ENCODE peak calls at places on chromosomes 2 and 18, in ten cellular contexts. One of them, this sample, is unnamed. For H3K4me1, the result is how much of the 10 kb centered on the place peaks cover.

GRCh38 chr2:234879671-234880455 is 72.0 kb upstream of the SH3BP4 start:
- DNase-seq in naive thymus-derived CD4-positive, alpha-beta T cell: no peak
- DNase-seq in effector memory CD4-positive, alpha-beta T cell: no peak
- DNase-seq in heart right ventricle: no peak
- DNase-seq in pancreas: no peak
- DNase-seq in adipocyte: peak
- DNase-seq in H9: peak
- DNase-seq in OCI-LY7: no peak
- DNase-seq in fibroblast of lung: peak
- DNase-seq in suprapubic skin: no peak
- DNase-seq in this sample: no peak

GRCh38 chr2:29420999-29421856 is 306.0 kb downstream of the CLIP4 start:
- DNase-seq in adipocyte: peak
- DNase-seq in pancreas: no peak
- DNase-seq in H9: no peak
- DNase-seq in heart right ventricle: no peak
- DNase-seq in effector memory CD4-positive, alpha-beta T cell: no peak
- DNase-seq in naive thymus-derived CD4-positive, alpha-beta T cell: no peak
- DNase-seq in OCI-LY7: no peak
- DNase-seq in suprapubic skin: no peak
- DNase-seq in fibroblast of lung: peak
- DNase-seq in this sample: no peak

GRCh38 chr2:120453635-120453998 is 107.7 kb downstream of the INHBB start:
- DNase-seq in H9: no peak
- DNase-seq in heart right ventricle: no peak
- DNase-seq in naive thymus-derived CD4-positive, alpha-beta T cell: no peak
- DNase-seq in effector memory CD4-positive, alpha-beta T cell: no peak
- DNase-seq in adipocyte: no peak
- DNase-seq in fibroblast of lung: no peak
- DNase-seq in OCI-LY7: no peak
- DNase-seq in suprapubic skin: no peak
- DNase-seq in pancreas: peak
- DNase-seq in this sample: no peak

GRCh38 chr2:28761420-28761819 is 9.8 kb downstream of the PPP1CB start:
- DNase-seq in effector memory CD4-positive, alpha-beta T cell: no peak
- DNase-seq in adipocyte: no peak
- DNase-seq in suprapubic skin: no peak
- DNase-seq in naive thymus-derived CD4-positive, alpha-beta T cell: no peak
- DNase-seq in fibroblast of lung: no peak
- DNase-seq in heart right ventricle: no peak
- DNase-seq in H9: no peak
- DNase-seq in pancreas: no peak
- DNase-seq in OCI-LY7: no peak
- DNase-seq in this sample: no peak

GRCh38 chr18:58310517-58310916 is 266.5 kb downstream of the NEDD4L start:
- DNase-seq in heart right ventricle: peak
- DNase-seq in naive thymus-derived CD4-positive, alpha-beta T cell: peak
- DNase-seq in suprapubic skin: no peak
- DNase-seq in adipocyte: no peak
- DNase-seq in H9: no peak
- DNase-seq in OCI-LY7: no peak
- DNase-seq in fibroblast of lung: no peak
- DNase-seq in pancreas: peak
- DNase-seq in effector memory CD4-positive, alpha-beta T cell: peak
- DNase-seq in this sample: peak

GRCh38 chr2:15028406-15028805 is 395.9 kb downstream of the LRATD1 start:
- DNase-seq in pancreas: no peak
- DNase-seq in naive thymus-derived CD4-positive, alpha-beta T cell: no peak
- DNase-seq in H9: no peak
- DNase-seq in heart right ventricle: no peak
- DNase-seq in adipocyte: peak
- DNase-seq in OCI-LY7: no peak
- DNase-seq in fibroblast of lung: peak
- DNase-seq in suprapubic skin: no peak
- DNase-seq in effector memory CD4-positive, alpha-beta T cell: no peak
- DNase-seq in this sample: no peak

GRCh38 chr2:23803275-23803964 is 123.5 kb downstream of the ATAD2B start:
- DNase-seq in adipocyte: peak
- DNase-seq in suprapubic skin: no peak
- DNase-seq in H9: no peak
- DNase-seq in naive thymus-derived CD4-positive, alpha-beta T cell: no peak
- DNase-seq in heart right ventricle: no peak
- DNase-seq in fibroblast of lung: peak
- DNase-seq in OCI-LY7: no peak
- DNase-seq in pancreas: no peak
- DNase-seq in effector memory CD4-positive, alpha-beta T cell: no peak
- DNase-seq in this sample: no peak

GRCh38 chr2:6919912-6920905 is 3.0 kb downstream of the RNF144A start:
- DNase-seq in OCI-LY7: no peak
- DNase-seq in heart right ventricle: no peak
- DNase-seq in H9: no peak
- DNase-seq in suprapubic skin: peak
- DNase-seq in naive thymus-derived CD4-positive, alpha-beta T cell: no peak
- DNase-seq in adipocyte: no peak
- DNase-seq in fibroblast of lung: no peak
- DNase-seq in effector memory CD4-positive, alpha-beta T cell: no peak
- DNase-seq in pancreas: no peak
- DNase-seq in this sample: no peak

GRCh38 chr2:64860321-64860751 is 128.9 kb upstream of the SLC1A4 start:
- DNase-seq in suprapubic skin: no peak
- DNase-seq in fibroblast of lung: no peak
- DNase-seq in H9: no peak
- DNase-seq in heart right ventricle: no peak
- DNase-seq in pancreas: no peak
- DNase-seq in adipocyte: no peak
- DNase-seq in effector memory CD4-positive, alpha-beta T cell: no peak
- DNase-seq in OCI-LY7: peak
- DNase-seq in naive thymus-derived CD4-positive, alpha-beta T cell: no peak
- DNase-seq in this sample: peak

GRCh38 chr18:36303203-36303844 is 5.8 kb downstream of the FHOD3 start:
- DNase-seq in fibroblast of lung: no peak
- DNase-seq in adipocyte: no peak
- DNase-seq in suprapubic skin: no peak
- DNase-seq in naive thymus-derived CD4-positive, alpha-beta T cell: no peak
- DNase-seq in OCI-LY7: no peak
- DNase-seq in pancreas: no peak
- DNase-seq in H9: no peak
- DNase-seq in heart right ventricle: no peak
- DNase-seq in effector memory CD4-positive, alpha-beta T cell: no peak
- DNase-seq in this sample: no peak

GRCh38 chr18:55268146-55268545 is 308.9 kb upstream of the CCDC68 start:
- DNase-seq in heart right ventricle: no peak
- DNase-seq in adipocyte: no peak
- DNase-seq in naive thymus-derived CD4-positive, alpha-beta T cell: no peak
- DNase-seq in pancreas: no peak
- DNase-seq in effector memory CD4-positive, alpha-beta T cell: no peak
- DNase-seq in fibroblast of lung: no peak
- DNase-seq in suprapubic skin: no peak
- DNase-seq in H9: no peak
- DNase-seq in OCI-LY7: peak
- DNase-seq in this sample: no peak

GRCh38 chr2:54321062-54321461 is 65.0 kb upstream of the TSPYL6 start:
- DNase-seq in suprapubic skin: no peak
- DNase-seq in adipocyte: no peak
- DNase-seq in fibroblast of lung: peak
- DNase-seq in pancreas: no peak
- DNase-seq in OCI-LY7: no peak
- DNase-seq in heart right ventricle: no peak
- DNase-seq in H9: no peak
- DNase-seq in naive thymus-derived CD4-positive, alpha-beta T cell: no peak
- DNase-seq in effector memory CD4-positive, alpha-beta T cell: no peak
- DNase-seq in this sample: no peak

GRCh38 chr2:71950256-71951066 is 197.2 kb downstream of the CYP26B1 start:
- DNase-seq in suprapubic skin: no peak
- DNase-seq in effector memory CD4-positive, alpha-beta T cell: no peak
- DNase-seq in heart right ventricle: peak
- DNase-seq in pancreas: no peak
- DNase-seq in adipocyte: no peak
- DNase-seq in OCI-LY7: no peak
- DNase-seq in fibroblast of lung: no peak
- DNase-seq in H9: peak
- DNase-seq in naive thymus-derived CD4-positive, alpha-beta T cell: no peak
- DNase-seq in this sample: no peak

GRCh38 chr2:37730037-37730813 is 58.8 kb upstream of the CDC42EP3 start:
- DNase-seq in adipocyte: no peak
- DNase-seq in effector memory CD4-positive, alpha-beta T cell: no peak
- DNase-seq in naive thymus-derived CD4-positive, alpha-beta T cell: no peak
- DNase-seq in OCI-LY7: no peak
- DNase-seq in heart right ventricle: no peak
- DNase-seq in pancreas: no peak
- DNase-seq in fibroblast of lung: no peak
- DNase-seq in suprapubic skin: no peak
- DNase-seq in H9: no peak
- DNase-seq in this sample: no peak

GRCh38 chr2:39696072-39696471 is 30.4 kb downstream of the TMEM178A start:
- DNase-seq in heart right ventricle: no peak
- DNase-seq in OCI-LY7: no peak
- DNase-seq in fibroblast of lung: peak
- DNase-seq in adipocyte: peak
- DNase-seq in suprapubic skin: no peak
- DNase-seq in H9: no peak
- DNase-seq in effector memory CD4-positive, alpha-beta T cell: no peak
- DNase-seq in naive thymus-derived CD4-positive, alpha-beta T cell: no peak
- DNase-seq in pancreas: no peak
- DNase-seq in this sample: no peak
- H3K4me1 ChIP-seq in heart right ventricle: under half
- H3K4me1 ChIP-seq in OCI-LY7: under half
- H3K4me1 ChIP-seq in fibroblast of lung: under half
- H3K4me1 ChIP-seq in adipocyte: under half
- H3K4me1 ChIP-seq in suprapubic skin: under half
- H3K4me1 ChIP-seq in H9: under half
- H3K4me1 ChIP-seq in effector memory CD4-positive, alpha-beta T cell: under half
- H3K4me1 ChIP-seq in naive thymus-derived CD4-positive, alpha-beta T cell: under half
- H3K4me1 ChIP-seq in pancreas: under half
- H3K4me1 ChIP-seq in this sample: under half

GRCh38 chr18:57002627-57003026 is 144.3 kb upstream of the BOD1L2 start:
- DNase-seq in OCI-LY7: no peak
- DNase-seq in adipocyte: no peak
- DNase-seq in pancreas: no peak
- DNase-seq in naive thymus-derived CD4-positive, alpha-beta T cell: no peak
- DNase-seq in suprapubic skin: no peak
- DNase-seq in fibroblast of lung: no peak
- DNase-seq in H9: no peak
- DNase-seq in heart right ventricle: no peak
- DNase-seq in effector memory CD4-positive, alpha-beta T cell: no peak
- DNase-seq in this sample: no peak
- H3K4me1 ChIP-seq in OCI-LY7: under half
- H3K4me1 ChIP-seq in adipocyte: under half
- H3K4me1 ChIP-seq in pancreas: under half
- H3K4me1 ChIP-seq in naive thymus-derived CD4-positive, alpha-beta T cell: under half
- H3K4me1 ChIP-seq in suprapubic skin: under half
- H3K4me1 ChIP-seq in fibroblast of lung: under half
- H3K4me1 ChIP-seq in H9: under half
- H3K4me1 ChIP-seq in heart right ventricle: under half
- H3K4me1 ChIP-seq in effector memory CD4-positive, alpha-beta T cell: under half
- H3K4me1 ChIP-seq in this sample: under half

GRCh38 chr2:187544371-187545080 is 9.7 kb downstream of the TFPI start:
- DNase-seq in adipocyte: no peak
- DNase-seq in H9: no peak
- DNase-seq in naive thymus-derived CD4-positive, alpha-beta T cell: no peak
- DNase-seq in heart right ventricle: no peak
- DNase-seq in effector memory CD4-positive, alpha-beta T cell: no peak
- DNase-seq in pancreas: no peak
- DNase-seq in suprapubic skin: no peak
- DNase-seq in fibroblast of lung: no peak
- DNase-seq in OCI-LY7: no peak
- DNase-seq in this sample: peak
- H3K4me1 ChIP-seq in adipocyte: half or more
- H3K4me1 ChIP-seq in H9: under half
- H3K4me1 ChIP-seq in naive thymus-derived CD4-positive, alpha-beta T cell: under half
- H3K4me1 ChIP-seq in heart right ventricle: half or more
- H3K4me1 ChIP-seq in effector memory CD4-positive, alpha-beta T cell: under half
- H3K4me1 ChIP-seq in pancreas: under half
- H3K4me1 ChIP-seq in suprapubic skin: under half
- H3K4me1 ChIP-seq in fibroblast of lung: under half
- H3K4me1 ChIP-seq in OCI-LY7: under half
- H3K4me1 ChIP-seq in this sample: under half

GRCh38 chr2:237867465-237867864 is 8.0 kb downstream of the RAMP1 start:
- DNase-seq in fibroblast of lung: no peak
- DNase-seq in adipocyte: no peak
- DNase-seq in H9: no peak
- DNase-seq in suprapubic skin: peak
- DNase-seq in pancreas: no peak
- DNase-seq in effector memory CD4-positive, alpha-beta T cell: no peak
- DNase-seq in heart right ventricle: no peak
- DNase-seq in naive thymus-derived CD4-positive, alpha-beta T cell: no peak
- DNase-seq in OCI-LY7: no peak
- DNase-seq in this sample: no peak

GRCh38 chr2:237870126-237870525 is 10.7 kb downstream of the RAMP1 start:
- DNase-seq in fibroblast of lung: no peak
- DNase-seq in suprapubic skin: peak
- DNase-seq in H9: no peak
- DNase-seq in heart right ventricle: no peak
- DNase-seq in naive thymus-derived CD4-positive, alpha-beta T cell: no peak
- DNase-seq in pancreas: no peak
- DNase-seq in OCI-LY7: no peak
- DNase-seq in effector memory CD4-positive, alpha-beta T cell: no peak
- DNase-seq in adipocyte: no peak
- DNase-seq in this sample: peak

GRCh38 chr2:237869357-237870102 is 10.1 kb downstream of the RAMP1 start:
- DNase-seq in heart right ventricle: no peak
- DNase-seq in H9: no peak
- DNase-seq in effector memory CD4-positive, alpha-beta T cell: no peak
- DNase-seq in adipocyte: no peak
- DNase-seq in pancreas: no peak
- DNase-seq in suprapubic skin: peak
- DNase-seq in OCI-LY7: no peak
- DNase-seq in fibroblast of lung: no peak
- DNase-seq in naive thymus-derived CD4-positive, alpha-beta T cell: no peak
- DNase-seq in this sample: peak

GRCh38 chr2:237870754-237871651 is 11.6 kb downstream of the RAMP1 start:
- DNase-seq in fibroblast of lung: no peak
- DNase-seq in suprapubic skin: peak
- DNase-seq in H9: no peak
- DNase-seq in naive thymus-derived CD4-positive, alpha-beta T cell: no peak
- DNase-seq in heart right ventricle: no peak
- DNase-seq in pancreas: no peak
- DNase-seq in OCI-LY7: no peak
- DNase-seq in effector memory CD4-positive, alpha-beta T cell: no peak
- DNase-seq in adipocyte: no peak
- DNase-seq in this sample: peak

DNA sequence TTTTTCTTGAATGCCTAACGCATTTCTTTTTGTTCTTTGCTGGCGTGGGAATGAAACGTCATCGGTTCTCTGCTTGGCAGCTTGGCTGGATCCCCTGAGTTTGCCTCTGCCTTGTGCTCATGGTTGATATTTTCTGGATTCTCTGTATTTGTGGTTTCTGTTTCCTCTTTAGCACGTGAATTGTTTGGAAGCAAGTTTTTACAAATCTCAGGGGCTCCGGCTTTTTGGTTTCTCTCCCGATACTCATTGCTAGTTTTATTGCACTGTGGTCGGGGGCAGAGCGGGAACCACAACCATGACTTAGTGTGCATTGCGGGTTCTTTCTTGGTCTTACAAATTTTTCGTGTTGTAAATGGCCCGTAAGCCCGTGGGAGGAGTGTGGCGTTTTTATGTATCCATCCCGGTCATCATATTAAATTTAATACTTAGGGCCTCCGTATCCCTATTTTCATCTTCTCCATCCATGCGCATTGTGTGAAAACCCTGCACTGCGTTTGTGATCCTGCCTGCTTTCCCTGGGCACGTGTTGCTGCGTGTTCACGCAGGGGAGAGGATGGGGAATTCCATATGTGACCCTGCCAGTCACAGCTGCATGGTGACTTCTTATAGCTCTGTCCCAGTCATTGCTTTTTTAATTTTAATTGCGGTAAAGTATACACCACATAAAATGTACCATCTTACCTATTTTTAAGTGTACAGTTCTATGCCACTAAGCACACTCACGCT is 9.4 kb downstream of the RAMP1 start:
- DNase-seq in suprapubic skin: peak
- DNase-seq in fibroblast of lung: peak
- DNase-seq in naive thymus-derived CD4-positive, alpha-beta T cell: no peak
- DNase-seq in heart right ventricle: no peak
- DNase-seq in effector memory CD4-positive, alpha-beta T cell: no peak
- DNase-seq in OCI-LY7: no peak
- DNase-seq in H9: no peak
- DNase-seq in adipocyte: no peak
- DNase-seq in pancreas: no peak
- DNase-seq in this sample: no peak
- H3K4me1 ChIP-seq in suprapubic skin: under half
- H3K4me1 ChIP-seq in fibroblast of lung: under half
- H3K4me1 ChIP-seq in naive thymus-derived CD4-positive, alpha-beta T cell: under half
- H3K4me1 ChIP-seq in heart right ventricle: half or more
- H3K4me1 ChIP-seq in effector memory CD4-positive, alpha-beta T cell: under half
- H3K4me1 ChIP-seq in OCI-LY7: under half
- H3K4me1 ChIP-seq in H9: under half
- H3K4me1 ChIP-seq in adipocyte: under half
- H3K4me1 ChIP-seq in pancreas: under half
- H3K4me1 ChIP-seq in this sample: under half